ENCODE peak calls at places on chromosome 11, in six cellular contexts. I, D, O, F, E and A are unnamed samples.
A peak's percentile ranks its signal among the peaks of the same experiment; 100 is the strongest.

GRCh38 chr11:95419915-95420314 is 188.9 kb upstream of the SESN3 start:
- DNase-seq in I (no peak), D (no peak), O (no peak), F (no peak), E (no peak), A (no peak)

GRCh38 chr11:35041070-35041554 is 97.9 kb upstream of the CD44 start:
- DNase-seq in I (no peak), D (no peak), O (no peak), F (no peak), E (no peak), A (no peak)

GRCh38 chr11:1435820-1436467 is 46.2 kb downstream of the BRSK2 start:
- DNase-seq in I (no peak), D (no peak), O (no peak), F (peak; percentile 79), E (no peak), A (no peak)

GRCh38 chr11:112811781-112812180 is 149.4 kb upstream of the NCAM1 start:
- DNase-seq in I (no peak), D (no peak), O (peak; percentile 20), F (no peak), E (no peak), A (no peak)

GRCh38 chr11:61963282-61964057 is 4.0 kb downstream of the FTH1 start:
- DNase-seq in I (no peak), D (no peak), O (no peak), F (no peak), E (no peak), A (no peak)

GRCh38 chr11:65126624-65127274 is 4.6 kb downstream of the MRPL49 start:
- DNase-seq in I (no peak), D (no peak), O (no peak), F (no peak), E (no peak), A (no peak)

GRCh38 chr11:75563501-75563977 is 1.5 kb downstream of the SERPINH1 start:
- DNase-seq in I (no peak), D (no peak), O (no peak), F (no peak), E (no peak), A (no peak)

GRCh38 chr11:62841361-62842170 is 2.2 kb upstream of the WDR74 start:
- DNase-seq in I (peak; percentile 82), D (peak; percentile 79), O (peak; percentile 99), F (peak; percentile 74), E (peak; percentile 77), A (peak; percentile 83)

GRCh38 chr11:108501396-108501795 is 3.2 kb upstream of the POGLUT3 start:
- DNase-seq in I (no peak), D (no peak), O (no peak), F (no peak), E (no peak), A (no peak)

GRCh38 chr11:70142171-70142875 is 60.8 kb upstream of the FADD start:
- DNase-seq in I (no peak), D (no peak), O (no peak), F (no peak), E (no peak), A (no peak)

GRCh38 chr11:18314794-18315523 is 7.0 kb downstream of the HPS5 start:
- DNase-seq in I (no peak), D (no peak), O (no peak), F (no peak), E (no peak), A (no peak)

GRCh38 chr11:70953720-70954119 is 298.7 kb downstream of the SHANK2 start:
- DNase-seq in I (no peak), D (no peak), O (no peak), F (no peak), E (no peak), A (no peak)

GRCh38 chr11:120431633-120432032 is 79.9 kb upstream of the GRIK4 start:
- DNase-seq in I (no peak), D (no peak), O (no peak), F (peak; percentile 13), E (no peak), A (no peak)

GRCh38 chr11:64687641-64688533 is 35.1 kb downstream of the NRXN2 start:
- DNase-seq in I (no peak), D (no peak), O (no peak), F (no peak), E (no peak), A (no peak)

GRCh38 chr11:69605737-69606526 is 35.0 kb upstream of the CCND1 start:
- DNase-seq in I (no peak), D (no peak), O (no peak), F (no peak), E (no peak), A (no peak)

GRCh38 chr11:90220391-90220790 is 2.5 kb downstream of the CHORDC1 start:
- DNase-seq in I (no peak), D (no peak), O (no peak), F (no peak), E (no peak), A (no peak)

GRCh38 chr11:17839973-17840611 is 105.5 kb downstream of the KCNC1 start:
- DNase-seq in I (no peak), D (no peak), O (no peak), F (no peak), E (no peak), A (no peak)

GRCh38 chr11:9091044-9091936 is at the start of gene SCUBE2:
- DNase-seq in I (no peak), D (no peak), O (no peak), F (no peak), E (no peak), A (no peak)

GRCh38 chr11:10654211-10655150 is 39.1 kb downstream of the IRAG1 start:
- DNase-seq in I (peak; percentile 2), D (no peak), O (peak; percentile 13), F (peak; percentile 33), E (peak; percentile 16), A (peak; percentile 16)

GRCh38 chr11:112826788-112827187 is 134.4 kb upstream of the NCAM1 start:
- DNase-seq in I (no peak), D (no peak), O (no peak), F (no peak), E (no peak), A (no peak)

GRCh38 chr11:122154227-122154626 is 38.2 kb upstream of the BLID start:
- DNase-seq in I (no peak), D (no peak), O (no peak), F (no peak), E (no peak), A (no peak)

GRCh38 chr11:48261600-48261999 is 2.1 kb upstream of the OR4X1 start:
- DNase-seq in I (no peak), D (no peak), O (no peak), F (no peak), E (no peak), A (no peak)

GRCh38 chr11:113176561-113176960 is 137.8 kb upstream of the TTC12 start:
- DNase-seq in I (no peak), D (no peak), O (no peak), F (no peak), E (no peak), A (no peak)

GRCh38 chr11:60818057-60818456 is 23.9 kb upstream of the CCDC86 start:
- DNase-seq in I (no peak), D (no peak), O (no peak), F (no peak), E (no peak), A (no peak)

GRCh38 chr11:104333977-104334376 is 170.0 kb upstream of the PDGFD start:
- DNase-seq in I (no peak), D (no peak), O (no peak), F (no peak), E (no peak), A (no peak)

GRCh38 chr11:128610765-128611617 is 23.6 kb upstream of the ETS1 start:
- DNase-seq in I (peak; percentile 52), D (no peak), O (no peak), F (no peak), E (peak; percentile 55), A (peak; percentile 33)

GRCh38 chr11:17770048-17770652 is 35.6 kb downstream of the KCNC1 start:
- DNase-seq in I (no peak), D (no peak), O (no peak), F (no peak), E (no peak), A (no peak)

GRCh38 chr11:58067685-58068084 is 36.9 kb downstream of the OR6Q1 start:
- DNase-seq in I (no peak), D (no peak), O (no peak), F (no peak), E (no peak), A (no peak)

GRCh38 chr11:111977141-111978027 is 40.2 kb downstream of the DIXDC1 start:
- DNase-seq in I (no peak), D (peak; percentile 72), O (no peak), F (peak; percentile 31), E (no peak), A (no peak)

GRCh38 chr11:57133616-57134015 is 48.1 kb upstream of the LRRC55 start:
- DNase-seq in I (no peak), D (no peak), O (no peak), F (no peak), E (no peak), A (no peak)

GRCh38 chr11:8352090-8352489 is 88.4 kb upstream of the LMO1 start:
- DNase-seq in I (no peak), D (no peak), O (no peak), F (no peak), E (no peak), A (no peak)

GRCh38 chr11:81203876-81204275 is 1529.8 kb downstream of the FAM181B start:
- DNase-seq in I (no peak), D (no peak), O (no peak), F (no peak), E (no peak), A (no peak)

GRCh38 chr11:60762851-60763691 is 6.4 kb downstream of the MS4A15 start:
- DNase-seq in I (no peak), D (no peak), O (no peak), F (no peak), E (no peak), A (no peak)

GRCh38 chr11:1694846-1695547 is 2.0 kb upstream of the KRTAP5-6 start:
- DNase-seq in I (no peak), D (no peak), O (no peak), F (no peak), E (no peak), A (no peak)

GRCh38 chr11:63769044-63769718 is 606 bp upstream of the ZFTA start:
- DNase-seq in I (peak; percentile 25), D (peak; percentile 51), O (no peak), F (peak; percentile 63), E (no peak), A (peak; percentile 17)

GRCh38 chr11:20489948-20490347 is 102.4 kb downstream of the PRMT3 start:
- DNase-seq in I (no peak), D (no peak), O (no peak), F (no peak), E (no peak), A (no peak)

GRCh38 chr11:103536335-103536722 is 427.1 kb downstream of the DYNC2H1 start:
- DNase-seq in I (no peak), D (no peak), O (no peak), F (no peak), E (no peak), A (no peak)

GRCh38 chr11:33534575-33534974 is 166.1 kb downstream of the C11orf91 start:
- DNase-seq in I (no peak), D (no peak), O (no peak), F (no peak), E (no peak), A (no peak)